ENCODE peak calls at places on chromosomes 4 and X, in eight cellular contexts. M is pancreas, J is heart left ventricle, W is K562, H is tibial nerve, G is MM.1S, R is left ventricle myocardium inferior, Q is body of pancreas. B is an unnamed sample. For H3K4me1 and H3K27me3, the result is how much of the 10 kb centered on the place peaks cover.

GRCh38 chr4:38308728-38309315 is 348.6 kb downstream of the PTTG2 start:
- DNase-seq in H (no peak), G (no peak), R (no peak), W (no peak), J (no peak), M (no peak), Q (no peak), B (no peak)

GRCh38 chr4:46389301-46389761 is 597 bp downstream of the GABRA2 start:
- DNase-seq in Q (no peak), G (no peak), W (no peak), J (no peak), H (no peak), R (no peak), M (peak), B (no peak)

GRCh38 chrX:40267334-40268118 is 169.8 kb upstream of the BCOR start:
- DNase-seq in J (no peak), M (no peak), Q (peak), R (no peak), H (peak), W (no peak), G (no peak), B (peak)

GRCh38 chr4:11426716-11427115 is 2.0 kb downstream of the HS3ST1 start:
- DNase-seq in G (no peak), J (no peak), M (no peak), R (no peak), W (no peak), Q (no peak), H (no peak), B (no peak)

GRCh38 chr4:124936427-124936826 is 223.9 kb upstream of the ANKRD50 start:
- DNase-seq in W (no peak), M (peak), Q (peak), J (peak), G (no peak), R (peak), H (no peak), B (peak)

GRCh38 chr4:142402925-142403324 is 443.2 kb downstream of the INPP4B start:
- DNase-seq in M (no peak), R (no peak), Q (peak), J (no peak), H (peak), W (no peak), G (no peak), B (no peak)

GRCh38 chrX:45714864-45715263 is 514.2 kb upstream of the DIPK2B start:
- DNase-seq in W (no peak), M (no peak), G (no peak), H (no peak), R (no peak), J (no peak), Q (peak), B (no peak)

GRCh38 chr4:126269106-126269505 is 954.4 kb downstream of the FAT4 start:
- DNase-seq in R (peak), W (no peak), J (peak), G (no peak), M (no peak), Q (no peak), H (no peak), B (peak)

GRCh38 chrX:111349098-111349497 is 62.9 kb downstream of the DCX start:
- DNase-seq in R (no peak), M (no peak), W (no peak), G (no peak), Q (no peak), J (no peak), H (no peak), B (no peak)

GRCh38 chr4:97239699-97239997 is 903.6 kb downstream of the STPG2 start:
- DNase-seq in W (no peak), H (no peak), G (peak), J (no peak), R (no peak), M (no peak), Q (no peak), B (no peak)

GRCh38 chr4:167908816-167909215 is 183.5 kb upstream of the ANXA10 start:
- DNase-seq in G (no peak), W (no peak), M (no peak), Q (no peak), H (no peak), R (no peak), J (no peak), B (no peak)

GRCh38 chr4:167906851-167907250 is 185.5 kb upstream of the ANXA10 start:
- DNase-seq in H (no peak), W (no peak), Q (no peak), G (no peak), J (no peak), M (no peak), R (no peak), B (no peak)

DNA sequence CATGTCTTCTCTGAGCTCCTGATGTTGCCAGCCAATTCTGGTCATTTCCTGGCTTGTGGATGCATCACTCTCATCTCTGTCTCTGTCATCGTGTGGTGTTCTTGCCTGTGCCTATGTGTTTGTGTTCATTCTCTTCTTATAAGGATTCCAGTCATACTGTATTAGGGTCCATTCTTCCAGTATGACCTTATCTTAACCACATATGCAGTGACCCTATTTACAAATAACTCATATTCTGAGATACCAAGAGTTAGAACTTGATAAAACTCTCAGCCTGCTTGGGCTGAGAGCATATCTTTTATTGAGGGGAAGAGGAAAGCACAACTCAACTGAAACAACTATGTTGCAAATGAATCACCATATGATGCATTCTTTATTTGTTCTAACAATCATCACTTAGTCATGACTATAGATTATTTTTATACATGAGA is 189.0 kb upstream of the ANXA10 start:
- DNase-seq in W (no peak), H (no peak), Q (no peak), J (no peak), G (no peak), R (no peak), M (no peak), B (no peak)
- H3K4me3 ChIP-seq in W (no peak), H (no peak), Q (no peak), J (no peak), G (no peak), R (no peak), M (no peak), B (no peak)

DNA sequence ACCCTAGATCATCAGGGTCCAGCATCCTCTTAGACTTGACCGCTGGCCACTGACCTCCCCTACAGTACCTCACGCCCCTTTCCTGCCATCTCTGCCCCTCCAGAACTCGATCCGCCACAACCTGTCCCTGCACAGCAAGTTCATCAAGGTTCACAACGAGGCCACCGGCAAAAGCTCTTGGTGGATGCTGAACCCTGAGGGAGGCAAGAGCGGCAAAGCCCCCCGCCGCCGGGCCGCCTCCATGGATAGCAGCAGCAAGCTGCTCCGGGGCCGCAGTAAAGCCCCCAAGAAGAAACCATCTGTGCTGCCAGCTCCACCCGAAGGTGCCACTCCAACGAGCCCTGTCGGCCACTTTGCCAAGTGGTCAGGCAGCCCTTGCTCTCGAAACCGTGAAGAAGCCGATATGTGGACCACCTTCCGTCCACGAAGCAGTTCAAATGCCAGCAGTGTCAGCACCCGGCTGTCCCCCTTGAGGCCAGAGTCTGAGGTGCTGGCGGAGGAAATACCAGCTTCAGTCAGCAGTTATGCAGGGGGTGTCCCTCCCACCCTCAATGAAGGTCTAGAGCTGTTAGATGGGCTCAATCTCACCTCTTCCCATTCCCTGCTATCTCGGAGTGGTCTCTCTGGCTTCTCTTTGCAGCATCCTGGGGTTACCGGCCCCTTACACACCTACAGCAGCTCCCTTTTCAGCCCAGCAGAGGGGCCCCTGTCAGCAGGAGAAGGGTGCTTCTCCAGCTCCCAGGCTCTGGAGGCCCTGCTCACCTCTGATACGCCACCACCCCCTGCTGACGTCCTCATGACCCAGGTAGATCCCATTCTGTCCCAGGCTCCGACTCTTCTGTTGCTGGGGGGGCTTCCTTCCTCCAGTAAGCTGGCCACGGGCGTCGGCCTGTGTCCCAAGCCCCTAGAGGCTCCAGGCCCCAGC is 5.2 kb downstream of the FOXO4 start:
- DNase-seq in Q (no peak), M (no peak), J (no peak), W (peak), H (no peak), R (no peak), G (no peak), B (no peak)
- H3K4me1 ChIP-seq in Q (under half), M (under half), J (under half), W (under half), H (under half), R (under half), G (under half), B (under half)

GRCh38 chrX:112967341-112967740 is 126.7 kb upstream of the AMOT start:
- DNase-seq in H (no peak), J (no peak), G (no peak), Q (no peak), R (no peak), M (no peak), W (no peak), B (no peak)

GRCh38 chrX:112967903-112968302 is 127.3 kb upstream of the AMOT start:
- DNase-seq in R (no peak), J (no peak), G (no peak), Q (no peak), W (no peak), M (no peak), H (no peak), B (no peak)

GRCh38 chrX:112968351-112969133 is 127.9 kb upstream of the AMOT start:
- DNase-seq in M (no peak), W (no peak), J (no peak), R (no peak), G (no peak), H (no peak), Q (no peak), B (no peak)
- H3K27me3 ChIP-seq in M (under half), W (under half), J (under half), R (under half), G (under half), H (under half), Q (under half), B (under half)

GRCh38 chr4:9969526-9970398 is 51.5 kb downstream of the SLC2A9 start:
- DNase-seq in W (no peak), R (no peak), Q (no peak), G (peak), H (no peak), M (no peak), J (no peak), B (no peak)
- H3K4me3 ChIP-seq in W (no peak), R (no peak), Q (no peak), G (peak), H (no peak), M (no peak), J (no peak), B (no peak)

B was measured in heart right ventricle.